ENCODE peak calls at places on chromosomes 12 and 14, in five cellular contexts. H, S, X, B and R are unnamed samples. For H3K4me1, the result is how much of the 10 kb centered on the place peaks cover.

GRCh38 chr14:72751276-72752033 is 142.4 kb downstream of the DPF3 start:
- DNase-seq in B (no peak), S (no peak), H (no peak), X (no peak), R (no peak)

GRCh38 chr14:52458721-52459085 is 93.6 kb downstream of the TXNDC16 start:
- DNase-seq in H (no peak), S (peak), X (no peak), B (no peak), R (no peak)

GRCh38 chr12:2691340-2692111 is 103.2 kb upstream of the FKBP4 start:
- DNase-seq in S (no peak), B (no peak), X (no peak), H (no peak), R (no peak)

GRCh38 chr12:122022393-122023338 is 982 bp downstream of the BCL7A start:
- DNase-seq in X (peak), B (no peak), H (peak), S (no peak), R (peak)

GRCh38 chr14:71231521-71232393 is 324.5 kb downstream of the PCNX1 start:
- DNase-seq in S (no peak), H (no peak), B (no peak), X (no peak), R (no peak)

GRCh38 chr12:123404581-123404980 is 20.6 kb downstream of the KMT5A start:
- DNase-seq in B (no peak), S (no peak), X (no peak), H (no peak), R (no peak)

GRCh38 chr14:75864352-75864751 is 117.4 kb downstream of the TGFB3 start:
- DNase-seq in X (no peak), H (no peak), B (no peak), S (peak), R (no peak)

GRCh38 chr14:74913986-74914573 is 9.0 kb downstream of the RPS6KL1 start:
- DNase-seq in S (peak), X (no peak), B (peak), H (peak), R (no peak)

GRCh38 chr14:52348796-52349195 is 34.7 kb downstream of the PTGER2 start:
- DNase-seq in H (no peak), X (no peak), B (no peak), S (no peak), R (no peak)

GRCh38 chr12:90940872-90941499 is 14.0 kb downstream of the CCER1 start:
- DNase-seq in X (no peak), S (peak), H (no peak), B (no peak), R (no peak)

GRCh38 chr12:30806989-30807694 is 52.4 kb upstream of the CAPRIN2 start:
- DNase-seq in S (peak), X (no peak), B (no peak), H (peak), R (no peak)

GRCh38 chr14:100668352-100668751 is 58.3 kb upstream of the DLK1 start:
- DNase-seq in S (no peak), B (no peak), H (no peak), X (no peak), R (no peak)

GRCh38 chr12:109020750-109021380 is at the start of gene SVOP:
- DNase-seq in H (peak), B (peak), X (peak), S (peak), R (peak)

GRCh38 chr12:77238368-77238767 is 173.0 kb upstream of the E2F7 start:
- DNase-seq in B (no peak), H (no peak), S (no peak), X (no peak), R (no peak)

GRCh38 chr14:52014601-52015267 is 25.4 kb downstream of the RTRAF start:
- DNase-seq in H (no peak), S (no peak), X (no peak), B (no peak), R (no peak)

GRCh38 chr14:94345344-94346072 is 22.4 kb upstream of the SERPINA6 start:
- DNase-seq in S (peak), X (no peak), H (no peak), B (no peak), R (no peak)

GRCh38 chr12:2447861-2448260 is 346.9 kb upstream of the FKBP4 start:
- DNase-seq in H (no peak), X (no peak), S (no peak), B (no peak), R (peak)

GRCh38 chr12:45644521-45644920 is 85.0 kb upstream of the ARID2 start:
- DNase-seq in X (no peak), S (peak), H (no peak), B (no peak), R (no peak)

GRCh38 chr14:73719361-73719760 is 5.2 kb upstream of the PNMA1 start:
- DNase-seq in S (no peak), X (no peak), H (no peak), B (no peak), R (no peak)

GRCh38 chr12:101021911-101022388 is 188.1 kb downstream of the SLC5A8 start:
- DNase-seq in H (no peak), S (peak), B (no peak), X (no peak), R (no peak)

GRCh38 chr12:26121841-26122680 is 2.8 kb downstream of the BHLHE41 start:
- DNase-seq in B (no peak), S (no peak), X (peak), H (no peak), R (peak)

GRCh38 chr12:53224268-53224896 is 7.6 kb downstream of the RARG start:
- DNase-seq in S (peak), X (no peak), B (no peak), H (no peak), R (no peak)

GRCh38 chr14:39446131-39446744 is 14.0 kb upstream of the FBXO33 start:
- DNase-seq in S (no peak), B (no peak), X (no peak), H (no peak), R (no peak)

GRCh38 chr12:113788020-113788856 is 177.9 kb downstream of the RBM19 start:
- DNase-seq in S (no peak), H (no peak), X (no peak), B (no peak), R (no peak)

GRCh38 chr14:34029921-34030334 is 79.1 kb upstream of the EGLN3 start:
- DNase-seq in X (no peak), B (peak), H (peak), S (no peak), R (no peak)

GRCh38 chr12:55653031-55653430 is 16.3 kb downstream of the OR10P1 start:
- DNase-seq in B (no peak), S (no peak), X (no peak), H (no peak), R (no peak)

GRCh38 chr12:91109148-91109564 is 2.1 kb downstream of the LUM start:
- DNase-seq in X (peak), B (peak), S (peak), H (peak), R (peak)

GRCh38 chr14:21734457-21735074 is 60.9 kb upstream of the OR4E1 start:
- DNase-seq in H (no peak), B (no peak), X (no peak), S (peak), R (no peak)

GRCh38 chr12:71799105-71799504 is 40.5 kb upstream of the TBC1D15 start:
- DNase-seq in S (peak), B (no peak), X (no peak), H (no peak), R (no peak)

GRCh38 chr12:29537292-29537691 is 39.8 kb upstream of the OVCH1 start:
- DNase-seq in X (no peak), B (no peak), S (peak), H (no peak), R (no peak)

GRCh38 chr12:81723361-81723760 is 35.8 kb downstream of the PPFIA2 start:
- DNase-seq in X (no peak), H (no peak), B (no peak), S (no peak), R (no peak)

DNA sequence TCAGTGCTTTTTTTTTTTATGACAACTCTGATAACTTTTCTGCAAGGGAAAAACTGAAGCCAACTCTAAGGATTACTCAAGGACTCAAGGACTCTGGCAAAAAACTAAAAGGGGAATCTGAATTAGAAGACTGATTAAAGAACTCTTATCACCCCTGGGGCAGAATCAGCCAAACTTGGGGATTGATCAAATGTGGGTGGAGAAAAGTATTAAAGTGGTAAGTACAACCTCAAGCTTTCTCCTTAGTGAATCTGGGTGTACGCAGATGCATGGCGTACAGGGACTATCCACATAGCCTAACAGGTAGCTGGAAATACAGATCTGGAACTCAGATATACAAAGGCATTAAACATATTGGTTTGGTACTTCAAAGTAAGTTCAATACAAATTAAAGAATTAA is 7.3 kb downstream of the LIMA1 start:
- DNase-seq in B (no peak), X (no peak), H (no peak), S (no peak), R (no peak)
- H3K27ac ChIP-seq in B (peak), X (peak), H (no peak), S (no peak), R (no peak)

GRCh38 chr14:36054353-36055051 is 122.0 kb downstream of the PTCSC3 start:
- DNase-seq in X (no peak), B (no peak), H (no peak), S (no peak), R (no peak)
- H3K4me1 ChIP-seq in X (under half), B (under half), H (under half), S (under half), R (under half)

GRCh38 chr12:252634-253033 is 10.0 kb downstream of the SLC6A13 start:
- DNase-seq in B (no peak), H (no peak), S (no peak), X (no peak), R (no peak)

GRCh38 chr12:254912-255311 is 7.7 kb downstream of the SLC6A13 start:
- DNase-seq in B (no peak), X (no peak), H (no peak), S (no peak), R (no peak)

GRCh38 chr12:253116-253831 is 9.4 kb downstream of the SLC6A13 start:
- DNase-seq in B (no peak), H (no peak), S (no peak), X (no peak), R (no peak)

GRCh38 chr12:256225-256624 is 6.4 kb downstream of the SLC6A13 start:
- DNase-seq in X (no peak), B (no peak), S (no peak), H (no peak), R (no peak)

DNA sequence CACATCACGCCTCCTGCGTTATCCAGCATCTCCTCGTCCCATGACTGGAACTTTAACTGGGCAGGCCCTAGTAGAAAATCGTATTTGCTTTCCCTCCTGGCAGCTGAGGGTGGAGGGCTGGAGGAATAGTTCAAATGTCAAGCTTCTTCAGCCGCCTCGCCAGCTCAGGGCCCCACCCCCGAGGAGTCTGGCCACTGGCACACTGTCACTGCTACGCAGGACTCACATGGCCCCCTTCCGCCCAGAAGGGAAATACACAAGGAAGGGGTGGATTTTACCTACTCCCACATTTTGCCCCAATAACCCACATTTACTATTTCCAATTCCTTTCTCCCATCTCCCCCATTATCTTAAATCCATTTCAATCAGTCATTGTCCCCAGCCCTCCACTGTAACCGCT is 8.6 kb downstream of the SLC6A13 start:
- DNase-seq in B (no peak), H (no peak), S (no peak), X (no peak), R (no peak)
- TF ChIP-seq CTCF in B (no peak), H (no peak), S (no peak), X (no peak), R (no peak)

GRCh38 chr12:14416658-14417057 is 51.2 kb downstream of the ATF7IP start:
- DNase-seq in B (no peak), S (peak), H (no peak), X (no peak), R (no peak)
- H3K27ac ChIP-seq in B (no peak), S (no peak), H (no peak), X (no peak), R (peak)

GRCh38 chr12:66045506-66045905 is 85.0 kb downstream of the LLPH start:
- DNase-seq in S (no peak), H (no peak), B (no peak), X (no peak), R (no peak)

GRCh38 chr12:66043035-66043434 is 87.5 kb downstream of the LLPH start:
- DNase-seq in S (no peak), H (no peak), X (no peak), B (no peak), R (no peak)

GRCh38 chr12:66048218-66048842 is 82.2 kb downstream of the LLPH start:
- DNase-seq in B (no peak), X (no peak), S (no peak), H (no peak), R (no peak)

GRCh38 chr12:66041651-66042363 is 88.7 kb downstream of the LLPH start:
- DNase-seq in S (no peak), B (no peak), H (no peak), X (no peak), R (no peak)

GRCh38 chr12:66044731-66045130 is 85.8 kb downstream of the LLPH start:
- DNase-seq in H (no peak), B (no peak), X (no peak), S (peak), R (no peak)
- H3K4me1 ChIP-seq in H (under half), B (under half), X (under half), S (under half), R (under half)

DNA sequence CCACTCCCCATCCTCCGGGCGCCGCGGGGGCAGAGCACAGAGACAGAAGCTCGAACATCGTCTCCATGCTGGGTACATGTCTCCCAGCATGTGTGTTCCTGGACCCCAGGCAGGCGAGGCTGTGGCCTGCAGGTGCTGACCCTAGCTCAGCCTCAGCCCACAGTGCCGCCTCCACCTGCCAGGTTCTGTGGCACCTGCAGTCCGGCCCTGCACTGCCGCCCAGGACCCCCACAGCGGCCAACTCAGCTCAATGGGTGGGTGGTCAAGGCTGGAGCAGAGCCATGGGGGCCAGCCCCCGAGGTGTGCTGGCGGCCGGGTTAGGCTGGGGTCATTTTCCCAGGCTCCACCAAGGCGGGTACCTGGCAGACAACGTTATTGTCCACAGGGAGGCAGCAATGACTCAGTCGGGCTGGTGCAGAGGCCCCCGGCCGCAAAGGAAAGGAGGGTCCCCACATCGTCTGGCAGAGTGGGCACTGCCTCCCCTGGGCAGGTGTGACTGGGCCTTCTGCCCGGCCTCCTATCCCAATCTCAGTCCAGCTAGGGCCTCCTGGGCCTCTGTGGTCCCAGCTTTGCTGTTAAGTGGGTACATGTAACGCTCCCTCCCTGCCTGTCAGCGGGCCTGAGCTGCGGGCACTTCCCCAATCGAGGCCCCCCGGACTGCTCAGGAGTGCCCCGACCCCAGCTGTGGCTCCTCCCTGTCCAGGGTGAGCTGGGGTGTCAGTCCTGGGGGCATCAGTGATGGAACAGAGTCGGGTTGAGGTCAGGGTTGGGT is 20.2 kb upstream of the NUDT14 start:
- DNase-seq in B (no peak), X (no peak), S (no peak), H (no peak), R (no peak)
- TF ChIP-seq CTCF in B (no peak), X (peak), S (no peak), H (peak), R (no peak)

GRCh38 chr14:65131176-65131765 is 29.0 kb upstream of the MAX start:
- DNase-seq in S (peak), H (no peak), X (no peak), B (no peak), R (no peak)
- H3K27ac ChIP-seq in S (no peak), H (no peak), X (no peak), B (no peak), R (no peak)

GRCh38 chr12:6607751-6608591 is 792 bp upstream of the CHD4 start:
- DNase-seq in X (no peak), B (no peak), H (peak), S (peak), R (no peak)

GRCh38 chr12:6606331-6607131 is 648 bp downstream of the CHD4 start:
- DNase-seq in X (peak), B (peak), H (peak), S (peak), R (peak)

GRCh38 chr12:6612247-6612646 is 5.1 kb upstream of the CHD4 start:
- DNase-seq in B (no peak), H (no peak), X (no peak), S (no peak), R (no peak)

GRCh38 chr12:6605425-6606330 is 1.5 kb downstream of the CHD4 start:
- DNase-seq in S (peak), H (no peak), B (no peak), X (no peak), R (no peak)

GRCh38 chr12:6608592-6609311 is 1.6 kb upstream of the CHD4 start:
- DNase-seq in B (no peak), H (no peak), X (peak), S (no peak), R (no peak)
- H3K4me1 ChIP-seq in B (half or more), H (half or more), X (under half), S (under half), R (under half)

DNA sequence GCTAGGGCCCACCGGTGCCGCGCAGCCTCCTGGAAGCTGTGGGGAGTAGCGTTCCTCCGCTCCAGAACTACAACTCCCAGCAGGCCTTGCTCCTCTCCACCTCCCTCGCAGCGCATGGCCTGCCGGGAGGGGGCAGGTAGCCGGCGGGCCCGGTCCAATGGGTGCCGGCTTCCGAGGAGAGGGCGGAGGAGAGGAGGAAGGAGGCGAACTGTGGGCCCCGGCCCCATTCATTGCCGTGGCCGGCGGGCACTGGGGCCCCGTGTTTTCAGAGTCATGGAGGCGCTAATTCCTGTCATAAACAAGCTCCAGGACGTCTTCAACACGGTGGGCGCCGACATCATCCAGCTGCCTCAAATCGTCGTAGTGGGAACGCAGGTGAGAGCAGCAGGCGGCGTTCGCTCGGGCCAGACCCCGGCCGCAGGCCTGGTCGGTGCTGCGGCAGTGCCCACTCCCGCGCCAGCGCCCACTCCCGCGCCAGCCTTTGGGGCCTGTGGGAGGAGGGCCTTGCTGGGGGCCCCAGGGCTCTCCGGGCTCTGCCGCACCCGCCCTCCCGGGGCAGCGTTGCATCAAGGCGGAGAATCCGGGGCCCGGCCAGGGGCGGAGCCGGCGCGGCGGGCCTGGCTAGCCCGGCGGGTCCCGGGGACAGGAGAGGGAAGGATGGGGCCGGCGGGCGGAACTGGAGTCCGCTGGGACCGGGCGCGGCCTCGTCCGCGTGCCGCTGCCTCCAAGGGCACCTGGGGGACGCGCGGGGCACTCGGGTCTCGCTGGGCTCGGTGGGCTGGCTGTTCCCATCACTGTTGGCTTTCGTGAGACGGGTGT is at the start of gene DNM1L:
- DNase-seq in S (peak), H (peak), X (peak), B (peak), R (peak)
- TF ChIP-seq CTCF in S (no peak), H (peak), X (no peak), B (no peak), R (no peak)

DNA sequence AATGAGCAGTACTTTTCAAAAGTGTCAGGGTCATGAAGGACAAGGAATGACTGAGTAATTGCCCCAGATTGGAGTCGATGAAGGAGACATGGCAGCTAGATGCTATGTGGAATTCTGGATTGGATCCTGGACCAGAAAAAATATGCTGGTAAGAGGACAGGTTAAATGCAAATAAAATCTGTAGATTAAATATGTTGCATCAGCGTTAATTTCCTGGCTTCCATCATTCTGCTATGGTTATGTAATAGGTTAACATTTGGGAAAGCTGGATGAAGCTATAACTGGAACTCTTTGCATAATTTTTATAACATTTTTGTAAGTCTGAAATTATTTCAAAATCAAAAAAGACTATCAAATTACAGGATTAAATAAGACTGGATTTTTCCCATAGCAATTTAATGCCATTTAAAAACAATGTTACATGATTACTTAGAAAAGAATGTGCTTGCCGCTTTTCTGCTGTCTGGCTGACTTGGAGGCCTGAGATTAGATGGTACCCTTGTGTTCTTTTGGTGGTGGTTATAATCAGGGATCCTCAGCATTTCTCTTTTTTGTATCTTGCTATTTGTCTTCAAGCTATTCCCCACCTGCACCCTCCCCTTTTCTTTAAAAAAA is 65.1 kb downstream of the FBXW8 start:
- DNase-seq in S (no peak), B (no peak), H (no peak), X (no peak), R (no peak)
- H3K27ac ChIP-seq in S (no peak), B (no peak), H (no peak), X (no peak), R (no peak)